ENCODE peak calls at places on chromosomes 6 and 20, in seven cellular contexts. One of them, this sample, is unnamed.

GRCh38 chr6:13712485-13712990 is 903 bp upstream of the RANBP9 start:
- DNase-seq in endothelial cell of umbilical vein: peak; percentile 82
- DNase-seq in sigmoid colon: no peak
- DNase-seq in A549: no peak
- DNase-seq in breast epithelium: no peak
- DNase-seq in heart left ventricle: no peak
- DNase-seq in Peyer's patch: no peak
- DNase-seq in this sample: no peak

GRCh38 chr6:146700078-146700686 is 101.4 kb downstream of the ADGB start:
- DNase-seq in sigmoid colon: peak; percentile 89
- DNase-seq in endothelial cell of umbilical vein: peak; percentile 78
- DNase-seq in breast epithelium: peak; percentile 62
- DNase-seq in Peyer's patch: no peak
- DNase-seq in heart left ventricle: peak; percentile 80
- DNase-seq in A549: peak; percentile 69
- DNase-seq in this sample: peak; percentile 82

GRCh38 chr6:67160820-67161219 is 1453.8 kb upstream of the EYS start:
- DNase-seq in sigmoid colon: no peak
- DNase-seq in endothelial cell of umbilical vein: no peak
- DNase-seq in Peyer's patch: no peak
- DNase-seq in A549: no peak
- DNase-seq in heart left ventricle: no peak
- DNase-seq in breast epithelium: no peak
- DNase-seq in this sample: no peak

GRCh38 chr20:17227199-17227535 is 327 bp downstream of the PCSK2 start:
- DNase-seq in breast epithelium: no peak
- DNase-seq in sigmoid colon: no peak
- DNase-seq in A549: no peak
- DNase-seq in Peyer's patch: no peak
- DNase-seq in heart left ventricle: no peak
- DNase-seq in endothelial cell of umbilical vein: no peak
- DNase-seq in this sample: no peak

GRCh38 chr6:48113130-48113529 is 2.1 kb upstream of the PTCHD4 start:
- DNase-seq in heart left ventricle: no peak
- DNase-seq in sigmoid colon: no peak
- DNase-seq in Peyer's patch: no peak
- DNase-seq in endothelial cell of umbilical vein: no peak
- DNase-seq in A549: no peak
- DNase-seq in breast epithelium: no peak
- DNase-seq in this sample: no peak

GRCh38 chr6:121443953-121444590 is 8.6 kb downstream of the GJA1 start:
- DNase-seq in Peyer's patch: no peak
- DNase-seq in breast epithelium: no peak
- DNase-seq in sigmoid colon: no peak
- DNase-seq in A549: no peak
- DNase-seq in endothelial cell of umbilical vein: peak; percentile 70
- DNase-seq in heart left ventricle: peak; percentile 44
- DNase-seq in this sample: no peak

GRCh38 chr6:88922775-88923548 is 40.5 kb downstream of the RNGTT start:
- DNase-seq in A549: no peak
- DNase-seq in sigmoid colon: no peak
- DNase-seq in Peyer's patch: no peak
- DNase-seq in heart left ventricle: no peak
- DNase-seq in breast epithelium: no peak
- DNase-seq in endothelial cell of umbilical vein: no peak
- DNase-seq in this sample: no peak

GRCh38 chr20:53408728-53409157 is 184.9 kb downstream of the ZNF217 start:
- DNase-seq in endothelial cell of umbilical vein: no peak
- DNase-seq in heart left ventricle: no peak
- DNase-seq in breast epithelium: no peak
- DNase-seq in Peyer's patch: no peak
- DNase-seq in sigmoid colon: no peak
- DNase-seq in A549: no peak
- DNase-seq in this sample: no peak

GRCh38 chr6:110341671-110342304 is 16.4 kb downstream of the METTL24 start:
- DNase-seq in Peyer's patch: no peak
- DNase-seq in sigmoid colon: no peak
- DNase-seq in endothelial cell of umbilical vein: no peak
- DNase-seq in heart left ventricle: no peak
- DNase-seq in breast epithelium: no peak
- DNase-seq in A549: peak; percentile 28
- DNase-seq in this sample: no peak

GRCh38 chr20:55353206-55353605 is 652.1 kb downstream of the CBLN4 start:
- DNase-seq in A549: no peak
- DNase-seq in heart left ventricle: no peak
- DNase-seq in sigmoid colon: no peak
- DNase-seq in Peyer's patch: no peak
- DNase-seq in breast epithelium: no peak
- DNase-seq in endothelial cell of umbilical vein: no peak
- DNase-seq in this sample: no peak

GRCh38 chr6:168150551-168151444 is 71.8 kb upstream of the FRMD1 start:
- DNase-seq in Peyer's patch: no peak
- DNase-seq in breast epithelium: no peak
- DNase-seq in heart left ventricle: no peak
- DNase-seq in endothelial cell of umbilical vein: no peak
- DNase-seq in A549: peak; percentile 22
- DNase-seq in sigmoid colon: peak; percentile 64
- DNase-seq in this sample: peak; percentile 39

GRCh38 chr6:158561247-158561884 is 1.5 kb downstream of the TMEM181 start:
- DNase-seq in breast epithelium: peak; percentile 36
- DNase-seq in heart left ventricle: no peak
- DNase-seq in endothelial cell of umbilical vein: no peak
- DNase-seq in A549: no peak
- DNase-seq in Peyer's patch: no peak
- DNase-seq in sigmoid colon: no peak
- DNase-seq in this sample: no peak

GRCh38 chr6:16130932-16131387 is 2.1 kb downstream of the MYLIP start:
- DNase-seq in breast epithelium: no peak
- DNase-seq in A549: peak; percentile 67
- DNase-seq in endothelial cell of umbilical vein: peak; percentile 88
- DNase-seq in sigmoid colon: no peak
- DNase-seq in heart left ventricle: peak; percentile 53
- DNase-seq in Peyer's patch: no peak
- DNase-seq in this sample: peak; percentile 46

GRCh38 chr20:44247131-44247571 is at the start of gene GDAP1L1:
- DNase-seq in A549: no peak
- DNase-seq in breast epithelium: no peak
- DNase-seq in endothelial cell of umbilical vein: no peak
- DNase-seq in heart left ventricle: peak; percentile 28
- DNase-seq in sigmoid colon: no peak
- DNase-seq in Peyer's patch: no peak
- DNase-seq in this sample: no peak

GRCh38 chr6:91667596-91667995 is 1080.7 kb upstream of the MAP3K7 start:
- DNase-seq in Peyer's patch: no peak
- DNase-seq in endothelial cell of umbilical vein: no peak
- DNase-seq in A549: no peak
- DNase-seq in sigmoid colon: no peak
- DNase-seq in breast epithelium: no peak
- DNase-seq in heart left ventricle: no peak
- DNase-seq in this sample: no peak

GRCh38 chr6:154039231-154039842 is at the start of gene OPRM1:
- DNase-seq in heart left ventricle: peak; percentile 28
- DNase-seq in endothelial cell of umbilical vein: peak; percentile 1
- DNase-seq in Peyer's patch: no peak
- DNase-seq in sigmoid colon: peak; percentile 62
- DNase-seq in breast epithelium: no peak
- DNase-seq in A549: peak; percentile 2
- DNase-seq in this sample: no peak

GRCh38 chr6:6694825-6695710 is 106.5 kb downstream of the LY86 start:
- DNase-seq in sigmoid colon: peak; percentile 57
- DNase-seq in A549: no peak
- DNase-seq in heart left ventricle: no peak
- DNase-seq in breast epithelium: no peak
- DNase-seq in endothelial cell of umbilical vein: no peak
- DNase-seq in Peyer's patch: no peak
- DNase-seq in this sample: no peak
- H3K4me1 ChIP-seq in sigmoid colon: no peaks in the 10 kb centered on the region
- H3K4me1 ChIP-seq in A549: peaks cover 14% of the 10 kb centered on the region
- H3K4me1 ChIP-seq in heart left ventricle: peaks cover 58% of the 10 kb centered on the region
- H3K4me1 ChIP-seq in breast epithelium: peaks cover 4% of the 10 kb centered on the region
- H3K4me1 ChIP-seq in endothelial cell of umbilical vein: peaks cover 20% of the 10 kb centered on the region
- H3K4me1 ChIP-seq in Peyer's patch: no peaks in the 10 kb centered on the region
- H3K4me1 ChIP-seq in this sample: peaks cover 3% of the 10 kb centered on the region

DNA sequence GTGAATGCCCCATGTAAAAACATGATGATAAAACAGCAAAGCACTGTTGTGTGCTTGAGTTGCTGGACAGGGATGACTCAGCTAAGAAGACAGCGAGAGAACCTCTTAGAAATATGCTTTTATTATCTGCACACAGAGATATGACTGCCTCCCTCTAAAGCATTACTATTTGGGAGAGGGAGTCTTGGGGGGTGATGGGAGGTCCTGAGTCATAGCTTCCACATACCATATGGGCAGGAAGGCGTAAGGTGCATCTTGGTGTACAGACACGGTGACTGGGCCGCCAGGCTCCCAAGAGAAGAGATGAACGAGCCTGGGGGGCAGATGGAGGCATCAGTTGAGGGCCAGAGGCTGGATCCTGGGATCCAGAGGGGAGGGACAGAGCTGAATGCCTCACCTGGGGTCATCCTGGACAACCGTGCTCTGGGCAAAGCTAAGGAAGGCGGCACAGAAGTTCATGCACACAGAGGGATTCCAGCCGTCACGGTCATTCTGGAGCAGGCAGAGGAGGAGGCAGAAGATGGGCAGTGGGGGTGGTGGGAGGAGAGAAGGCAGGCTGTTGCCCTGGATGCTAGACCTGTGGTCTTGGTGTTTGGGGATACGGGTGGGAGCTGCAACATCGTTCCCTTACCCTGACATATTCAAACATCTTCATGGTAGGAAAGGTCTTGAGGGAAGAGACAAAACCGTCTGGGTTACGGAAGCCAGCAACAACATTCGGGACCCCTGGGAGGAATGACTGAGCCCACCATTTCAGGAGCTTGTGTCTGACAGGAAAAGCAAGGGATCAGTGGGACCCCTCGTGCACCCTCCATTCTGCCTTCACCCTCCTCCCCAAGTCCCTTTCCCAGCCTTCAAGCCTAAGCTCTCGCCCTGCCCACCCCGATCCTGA is 2.0 kb downstream of the DXO start:
- DNase-seq in A549: no peak
- DNase-seq in sigmoid colon: peak; percentile 61
- DNase-seq in endothelial cell of umbilical vein: no peak
- DNase-seq in breast epithelium: no peak
- DNase-seq in Peyer's patch: peak; percentile 37
- DNase-seq in heart left ventricle: peak; percentile 10
- DNase-seq in this sample: no peak
- H3K4me3 ChIP-seq in A549: no peak overlapping the region
- H3K4me3 ChIP-seq in sigmoid colon: no peak overlapping the region
- H3K4me3 ChIP-seq in endothelial cell of umbilical vein: no peak overlapping the region
- H3K4me3 ChIP-seq in breast epithelium: no peak overlapping the region
- H3K4me3 ChIP-seq in Peyer's patch: no peak overlapping the region
- H3K4me3 ChIP-seq in heart left ventricle: no peak overlapping the region
- H3K4me3 ChIP-seq in this sample: no peak overlapping the region

DNA sequence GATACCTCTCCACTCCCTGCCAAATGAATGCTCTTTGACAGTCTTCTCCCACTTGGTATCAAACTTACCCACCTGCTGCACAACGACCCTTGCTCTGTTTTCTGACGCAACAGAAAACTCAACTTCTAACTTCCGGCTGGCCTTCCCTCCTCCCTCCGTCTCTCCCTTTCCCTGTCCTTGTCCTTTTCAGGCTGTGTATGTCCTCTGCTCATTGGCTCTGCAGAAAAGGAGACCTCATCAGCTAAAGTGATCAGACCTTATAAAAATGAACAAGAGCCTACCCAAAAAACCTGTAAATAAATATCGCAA is 12.2 kb downstream of the TRAF3IP2 start:
- DNase-seq in heart left ventricle: no peak
- DNase-seq in sigmoid colon: no peak
- DNase-seq in Peyer's patch: no peak
- DNase-seq in breast epithelium: no peak
- DNase-seq in endothelial cell of umbilical vein: no peak
- DNase-seq in A549: no peak
- DNase-seq in this sample: no peak
- TF ChIP-seq POLR2A in heart left ventricle: no peak
- TF ChIP-seq POLR2A in sigmoid colon: no peak
- TF ChIP-seq POLR2A in Peyer's patch: no peak
- TF ChIP-seq POLR2A in breast epithelium: no peak
- TF ChIP-seq POLR2A in endothelial cell of umbilical vein: no peak
- TF ChIP-seq POLR2A in A549: no peak
- TF ChIP-seq POLR2A in this sample: no peak

GRCh38 chr6:135018961-135019360 is 35.7 kb downstream of the HBS1L start:
- DNase-seq in endothelial cell of umbilical vein: no peak
- DNase-seq in heart left ventricle: no peak
- DNase-seq in breast epithelium: no peak
- DNase-seq in Peyer's patch: no peak
- DNase-seq in A549: no peak
- DNase-seq in sigmoid colon: no peak
- DNase-seq in this sample: no peak

GRCh38 chr6:135021310-135022049 is 33.1 kb downstream of the HBS1L start:
- DNase-seq in breast epithelium: no peak
- DNase-seq in heart left ventricle: no peak
- DNase-seq in sigmoid colon: no peak
- DNase-seq in Peyer's patch: no peak
- DNase-seq in endothelial cell of umbilical vein: no peak
- DNase-seq in A549: no peak
- DNase-seq in this sample: no peak

GRCh38 chr6:135025175-135025574 is 29.4 kb downstream of the HBS1L start:
- DNase-seq in sigmoid colon: no peak
- DNase-seq in A549: no peak
- DNase-seq in heart left ventricle: no peak
- DNase-seq in breast epithelium: no peak
- DNase-seq in endothelial cell of umbilical vein: no peak
- DNase-seq in Peyer's patch: no peak
- DNase-seq in this sample: no peak

GRCh38 chr6:135025775-135026174 is 28.8 kb downstream of the HBS1L start:
- DNase-seq in heart left ventricle: no peak
- DNase-seq in A549: no peak
- DNase-seq in endothelial cell of umbilical vein: no peak
- DNase-seq in Peyer's patch: no peak
- DNase-seq in breast epithelium: no peak
- DNase-seq in sigmoid colon: no peak
- DNase-seq in this sample: no peak

DNA sequence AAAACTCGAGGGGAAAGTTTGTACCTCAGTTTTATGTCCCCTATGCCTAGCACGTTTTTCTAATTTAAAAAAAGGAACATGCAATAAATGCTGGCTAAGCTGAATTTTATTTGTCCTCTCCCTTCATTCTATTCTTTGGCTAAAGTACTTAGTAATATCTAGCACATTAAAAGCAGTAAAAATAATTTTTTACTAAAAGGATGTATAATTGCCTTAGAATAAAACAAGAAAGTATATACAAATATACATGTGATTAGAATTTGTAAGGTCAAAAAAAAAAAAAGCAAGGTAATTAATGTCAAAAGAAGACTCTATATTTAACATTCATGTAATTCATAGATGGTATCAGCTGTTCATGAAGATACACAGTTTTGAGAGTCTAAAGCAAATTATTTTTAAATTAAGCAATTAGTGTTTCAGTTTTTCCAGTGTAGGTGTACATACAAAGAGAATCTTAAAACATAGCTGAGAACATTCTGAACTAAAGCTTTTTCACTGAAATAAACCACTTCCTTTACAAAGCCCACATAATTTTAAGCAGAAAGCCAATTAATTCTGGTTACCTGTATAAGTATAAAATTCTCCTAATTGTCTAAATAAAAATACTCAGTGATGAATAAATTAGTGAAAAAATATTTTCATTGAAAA is 32.4 kb downstream of the HBS1L start:
- DNase-seq in endothelial cell of umbilical vein: no peak
- DNase-seq in Peyer's patch: no peak
- DNase-seq in A549: no peak
- DNase-seq in sigmoid colon: no peak
- DNase-seq in heart left ventricle: no peak
- DNase-seq in breast epithelium: no peak
- DNase-seq in this sample: no peak
- H3K4me1 ChIP-seq in endothelial cell of umbilical vein: no peaks in the 10 kb centered on the region
- H3K4me1 ChIP-seq in Peyer's patch: no peaks in the 10 kb centered on the region
- H3K4me1 ChIP-seq in A549: no peaks in the 10 kb centered on the region
- H3K4me1 ChIP-seq in sigmoid colon: no peaks in the 10 kb centered on the region
- H3K4me1 ChIP-seq in heart left ventricle: no peaks in the 10 kb centered on the region
- H3K4me1 ChIP-seq in breast epithelium: no peaks in the 10 kb centered on the region
- H3K4me1 ChIP-seq in this sample: no peaks in the 10 kb centered on the region